ENCODE peak calls at places on chromosomes 2 and 18, in four cellular contexts. H is neuronal stem cell, P is RWPE2, T is MM.1S. R is an unnamed sample.

GRCh38 chr2:207505728-207506127 is 24.0 kb upstream of the CREB1 start:
- DNase-seq in H (no peak), P (peak; percentile 78), T (no peak), R (peak; percentile 55)

GRCh38 chr2:80132284-80132683 is 172.3 kb downstream of the LRRTM1 start:
- DNase-seq in H (no peak), P (no peak), T (no peak), R (no peak)

GRCh38 chr2:160703648-160704585 is 210.3 kb upstream of the RBMS1 start:
- DNase-seq in H (peak; percentile 78), P (no peak), T (peak; percentile 93), R (no peak)

GRCh38 chr2:61419129-61419528 is 51.8 kb downstream of the USP34 start:
- DNase-seq in H (no peak), P (no peak), T (peak; percentile 57), R (no peak)

GRCh38 chr2:33529771-33530481 is 53.5 kb downstream of the RASGRP3 start:
- DNase-seq in H (no peak), P (no peak), T (no peak), R (peak; percentile 90)

GRCh38 chr18:37385846-37386435 is 179.7 kb downstream of the CELF4 start:
- DNase-seq in H (peak; percentile 33), P (no peak), T (peak; percentile 55), R (no peak)

GRCh38 chr2:238299803-238300202 is 11.4 kb upstream of the PER2 start:
- DNase-seq in H (no peak), P (no peak), T (no peak), R (no peak)

GRCh38 chr2:173984866-173985588 is 19.9 kb upstream of the SP3 start:
- DNase-seq in H (no peak), P (no peak), T (no peak), R (no peak)

GRCh38 chr2:218332288-218332687 is 24.4 kb upstream of the CATIP start:
- DNase-seq in H (no peak), P (no peak), T (no peak), R (no peak)

GRCh38 chr2:156933580-156934225 is 323.8 kb upstream of the GALNT5 start:
- DNase-seq in H (no peak), P (no peak), T (no peak), R (no peak)

GRCh38 chr18:57113783-57114465 is 33.0 kb upstream of the BOD1L2 start:
- DNase-seq in H (no peak), P (no peak), T (no peak), R (no peak)

GRCh38 chr2:99187011-99187410 is 6.0 kb downstream of the MRPL30 start:
- DNase-seq in H (no peak), P (no peak), T (no peak), R (no peak)

GRCh38 chr2:54801422-54801821 is 78.0 kb downstream of the EML6 start:
- DNase-seq in H (no peak), P (no peak), T (no peak), R (no peak)

GRCh38 chr2:223896751-223897320 is 48.3 kb downstream of the WDFY1 start:
- DNase-seq in H (no peak), P (no peak), T (peak; percentile 66), R (peak; percentile 25)

GRCh38 chr2:113060396-113060795 is 1.4 kb downstream of the IL36RN start:
- DNase-seq in H (no peak), P (no peak), T (no peak), R (no peak)

GRCh38 chr2:121049141-121049540 is 235.9 kb downstream of the TFCP2L1 start:
- DNase-seq in H (no peak), P (no peak), T (no peak), R (no peak)

GRCh38 chr2:27583390-27583915 is 611 bp downstream of the ZNF512 start:
- DNase-seq in H (no peak), P (no peak), T (no peak), R (no peak)

GRCh38 chr2:169129703-169130243 is 60.4 kb downstream of the DHRS9 start:
- DNase-seq in H (no peak), P (no peak), T (no peak), R (no peak)

GRCh38 chr2:222568866-222569265 is 87.0 kb downstream of the FARSB start:
- DNase-seq in H (no peak), P (no peak), T (no peak), R (peak; percentile 63)

GRCh38 chr2:110107092-110108079 is 8.2 kb downstream of the MALL start:
- DNase-seq in H (no peak), P (no peak), T (no peak), R (no peak)

GRCh38 chr2:173854840-173855239 is 110.3 kb downstream of the SP3 start:
- DNase-seq in H (no peak), P (no peak), T (no peak), R (peak; percentile 29)

GRCh38 chr2:68789603-68790002 is 55.0 kb downstream of the ARHGAP25 start:
- DNase-seq in H (no peak), P (no peak), T (no peak), R (no peak)

GRCh38 chr2:159783559-159783958 is 14.4 kb downstream of the CD302 start:
- DNase-seq in H (no peak), P (no peak), T (no peak), R (no peak)

GRCh38 chr2:37415128-37415817 is 70.8 kb downstream of the QPCT start:
- DNase-seq in H (no peak), P (no peak), T (no peak), R (no peak)

GRCh38 chr2:159506764-159507406 is 109.5 kb downstream of the BAZ2B start:
- DNase-seq in H (no peak), P (no peak), T (peak; percentile 24), R (peak; percentile 23)

DNA sequence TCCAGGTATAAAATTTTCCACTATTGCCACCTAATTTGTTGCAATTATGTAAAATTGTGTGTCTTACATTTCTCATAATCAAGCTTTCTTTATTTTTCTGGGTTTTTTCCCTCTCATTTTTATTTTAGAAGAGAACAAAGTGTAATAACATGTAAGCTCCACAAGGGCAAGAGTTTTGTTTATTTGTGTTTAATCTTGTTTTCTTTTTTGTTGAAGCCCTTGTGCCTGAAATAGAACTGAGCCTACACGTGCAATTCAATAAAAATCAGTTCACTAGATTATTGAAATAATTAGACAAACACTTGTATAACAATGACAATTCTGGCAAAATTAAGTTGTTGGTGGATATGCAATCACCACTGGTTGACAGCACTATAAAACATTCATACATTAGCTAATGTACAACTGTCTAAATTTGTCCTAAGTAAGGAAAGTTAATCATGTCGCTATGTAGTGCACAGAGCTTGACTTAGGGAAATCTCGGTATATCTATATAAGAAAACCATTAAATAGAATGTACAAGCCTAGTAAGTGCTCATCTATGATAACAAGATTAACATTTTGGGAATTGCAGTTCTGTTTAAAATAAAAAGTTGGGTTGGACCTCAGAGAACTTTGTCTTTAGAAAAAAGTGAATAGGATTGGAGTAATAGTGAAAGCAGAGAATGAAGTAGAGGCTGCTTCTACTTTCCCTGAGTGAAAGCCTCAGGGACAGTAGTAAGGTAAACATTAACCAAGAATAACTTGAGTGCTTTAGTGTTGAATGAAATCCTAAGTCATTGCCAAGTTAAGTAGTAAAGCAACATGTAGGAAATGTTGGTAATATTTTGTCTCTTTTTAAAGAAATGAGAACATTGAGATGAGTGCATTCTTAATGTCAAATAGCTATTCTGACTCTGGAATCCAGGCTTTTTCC is 37.4 kb upstream of the NOL4 start:
- DNase-seq in H (no peak), P (no peak), T (no peak), R (no peak)
- H3K27ac ChIP-seq in H (no peak overlapping the region), P (no peak overlapping the region), T (no peak overlapping the region), R (no peak overlapping the region)

GRCh38 chr2:138504546-138505239 is 3.1 kb downstream of the SPOPL start:
- DNase-seq in H (no peak), P (no peak), T (no peak), R (no peak)

GRCh38 chr2:138504092-138504491 is 2.5 kb downstream of the SPOPL start:
- DNase-seq in H (no peak), P (no peak), T (no peak), R (no peak)

GRCh38 chr2:138502253-138503086 is 900 bp downstream of the SPOPL start:
- DNase-seq in H (no peak), P (no peak), T (peak; percentile 25), R (no peak)

GRCh38 chr2:138503087-138503442 is 1.5 kb downstream of the SPOPL start:
- DNase-seq in H (no peak), P (no peak), T (no peak), R (no peak)

DNA sequence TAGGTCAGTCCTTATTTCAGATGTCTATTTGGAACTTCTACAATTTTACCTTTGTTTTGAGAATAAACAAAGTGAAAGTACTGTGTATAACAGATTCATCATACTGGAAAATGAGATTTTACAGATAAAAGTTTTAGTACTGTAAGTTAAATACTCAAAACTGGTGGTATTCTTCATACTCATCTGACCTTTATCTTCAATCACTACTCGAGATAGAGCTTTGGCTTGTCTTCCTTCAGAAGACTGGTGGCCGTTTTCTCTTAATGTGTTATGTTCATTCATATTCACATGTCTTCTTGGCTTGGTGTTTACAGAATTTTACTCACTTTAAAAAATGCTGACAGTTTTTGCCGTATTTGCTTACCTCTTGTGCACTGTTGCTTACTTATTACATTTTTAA is 2.1 kb downstream of the SPOPL start:
- DNase-seq in H (no peak), P (no peak), T (no peak), R (no peak)
- H3K4me3 ChIP-seq in H (no peak overlapping the region), P (peak overlapping the region; percentile 57), T (peak overlapping the region; percentile 6), R (no peak overlapping the region)

DNA sequence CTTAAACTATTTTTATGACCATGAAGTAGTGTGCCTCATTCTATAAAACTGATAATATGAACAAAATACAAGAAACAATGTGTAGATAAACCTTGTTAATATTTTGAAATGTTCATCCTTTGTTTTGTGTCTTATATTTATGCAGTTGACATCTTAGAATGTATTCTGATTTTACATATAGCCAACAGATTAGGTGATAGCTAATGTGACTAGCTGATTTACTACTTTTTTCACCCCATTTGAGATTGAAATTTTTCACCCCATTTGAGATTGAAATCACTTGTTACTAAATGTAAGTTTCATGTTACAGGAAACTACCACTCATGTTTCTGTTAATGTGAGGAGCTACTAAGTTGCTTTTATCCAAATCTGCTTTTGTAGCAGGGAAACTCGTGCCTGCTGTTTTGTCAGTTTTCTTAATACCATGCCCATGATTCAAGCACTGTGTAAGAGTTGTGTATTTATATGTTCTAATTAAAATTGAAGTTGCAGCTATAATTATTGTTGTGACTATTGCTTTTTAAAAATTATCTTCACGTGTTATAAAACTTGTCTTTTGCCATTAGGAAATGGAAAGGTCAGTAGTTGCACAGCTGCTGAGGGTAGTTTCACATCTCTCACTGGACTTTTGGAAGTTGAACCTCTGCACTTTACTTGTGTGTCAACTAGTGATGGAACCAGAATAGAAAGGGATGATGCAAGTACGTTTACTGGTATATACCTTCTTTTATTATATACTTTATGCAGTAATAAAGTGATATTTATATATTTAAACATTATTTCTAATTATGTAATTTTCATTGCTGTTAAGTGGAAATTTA is 96.6 kb downstream of the BIRC6 start:
- DNase-seq in H (no peak), P (no peak), T (no peak), R (no peak)
- H3K36me3 ChIP-seq in H (peaks cover 2% of the 10 kb centered on the region), P (peaks cover 43% of the 10 kb centered on the region), T (peaks cover 7% of the 10 kb centered on the region), R (peaks cover 4% of the 10 kb centered on the region)

DNA sequence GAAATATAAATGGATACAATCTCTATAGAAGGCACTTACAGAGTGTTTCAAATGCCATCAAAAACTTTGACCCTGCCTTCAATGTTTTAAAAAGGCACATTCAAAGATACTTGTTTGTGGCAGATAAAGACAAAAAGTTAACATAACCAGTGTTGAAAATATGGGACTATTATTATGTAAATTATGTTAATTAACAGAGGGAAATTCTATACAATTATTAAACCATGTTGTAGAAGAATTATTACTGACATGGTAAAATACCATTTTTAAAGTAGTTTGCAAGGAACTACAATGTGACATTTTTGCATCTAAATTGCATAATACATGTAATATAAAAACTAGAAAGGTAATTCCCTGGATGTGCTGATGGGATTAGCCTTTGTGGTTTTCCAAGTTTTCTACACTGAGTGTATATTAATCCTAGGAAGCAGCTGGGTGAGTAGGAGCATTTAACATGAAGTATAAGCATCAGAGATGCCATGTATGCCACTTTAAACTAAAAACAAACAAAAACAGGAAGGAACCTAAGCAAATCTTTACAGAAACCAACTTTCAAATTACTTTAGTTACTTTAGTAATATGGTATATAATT is 21.7 kb downstream of the MIB1 start:
- DNase-seq in H (no peak), P (no peak), T (no peak), R (no peak)
- H3K27ac ChIP-seq in H (no peak overlapping the region), P (no peak overlapping the region), T (no peak overlapping the region), R (no peak overlapping the region)

GRCh38 chr18:13137939-13138821 is 80.4 kb upstream of the LDLRAD4 start:
- DNase-seq in H (no peak), P (no peak), T (peak; percentile 85), R (no peak)
- H3K4me3 ChIP-seq in H (no peak overlapping the region), P (peak overlapping the region; percentile 33), T (peak overlapping the region; percentile 85), R (no peak overlapping the region)